ENCODE peak calls at places on chromosomes 11 and 22, in eight cellular contexts. H is OCI-LY7; G is fibroblast of lung; E is NCI-H1417; P is GDM1; X is M059J; R is CD8-positive, alpha-beta T cell; L is NCI-H146. K is an unnamed sample.

GRCh38 chr22:39943366-39943765 is 16.8 kb upstream of the TMA7B start:
- DNase-seq in P (no peak), L (peak), X (no peak), R (peak), H (peak), E (no peak), G (no peak), K (no peak)

GRCh38 chr11:32385998-32386397 is 49.3 kb downstream of the WT1 start:
- DNase-seq in L (no peak), P (peak), H (no peak), E (no peak), G (peak), X (peak), R (no peak), K (no peak)

GRCh38 chr11:6737872-6738466 is 33.8 kb downstream of the OR2AG2 start:
- DNase-seq in G (peak), P (peak), R (peak), L (peak), H (peak), E (peak), X (peak), K (no peak)

GRCh38 chr22:26593763-26594162 is 3.8 kb upstream of the TPST2 start:
- DNase-seq in L (no peak), G (no peak), E (no peak), H (no peak), X (no peak), P (no peak), R (no peak), K (no peak)

GRCh38 chr11:44556735-44557409 is 8.6 kb upstream of the CD82 start:
- DNase-seq in R (peak), P (peak), G (peak), E (no peak), H (peak), X (peak), L (peak), K (peak)

GRCh38 chr11:2169626-2170570 is 1.7 kb downstream of the TH start:
- DNase-seq in G (no peak), X (no peak), E (no peak), L (no peak), P (no peak), H (no peak), R (no peak), K (no peak)

GRCh38 chr11:31106326-31106725 is 263.2 kb downstream of the DCDC1 start:
- DNase-seq in H (no peak), L (peak), X (no peak), E (peak), G (no peak), R (no peak), P (no peak), K (no peak)

GRCh38 chr22:46370584-46371373 is 35.3 kb downstream of the TRMU start:
- DNase-seq in G (no peak), E (no peak), R (peak), H (no peak), P (no peak), X (no peak), L (no peak), K (no peak)

GRCh38 chr11:104609297-104609696 is 289.0 kb downstream of the CASP12 start:
- DNase-seq in L (peak), G (peak), P (no peak), R (peak), E (peak), H (peak), X (peak), K (no peak)

GRCh38 chr22:46287873-46288751 is 8.6 kb upstream of the GTSE1 start:
- DNase-seq in R (peak), G (no peak), L (no peak), P (peak), H (peak), X (no peak), E (no peak), K (peak)